ENCODE peak calls at places on chromosomes 7 and 10, in eight cellular contexts. A, W, N, Y, P, J, R and F are unnamed samples.

GRCh38 chr10:13767721-13768178 is 181.0 kb downstream of the PRPF18 start:
- DNase-seq in A (no peak), W (no peak), N (no peak), Y (no peak), P (no peak), J (no peak), R (no peak), F (no peak)

GRCh38 chr7:77415822-77416620 is at the start of gene GSAP:
- DNase-seq in A (peak; percentile 43), W (peak; percentile 76), N (peak; percentile 68), Y (no peak), P (peak; percentile 52), J (peak; percentile 37), R (no peak), F (peak; percentile 72)

GRCh38 chr10:74672430-74672829 is 154.0 kb upstream of the KAT6B start:
- DNase-seq in A (no peak), W (no peak), N (no peak), Y (no peak), P (no peak), J (no peak), R (no peak), F (no peak)

GRCh38 chr7:91683823-91684222 is 196.7 kb downstream of the MTERF1 start:
- DNase-seq in A (peak; percentile 43), W (no peak), N (no peak), Y (no peak), P (no peak), J (no peak), R (no peak), F (no peak)

GRCh38 chr10:128627811-128628210 is 501.6 kb upstream of the MKI67 start:
- DNase-seq in A (no peak), W (no peak), N (no peak), Y (no peak), P (no peak), J (no peak), R (no peak), F (no peak)

GRCh38 chr7:77415474-77415821 is 701 bp downstream of the GSAP start:
- DNase-seq in A (no peak), W (no peak), N (peak; percentile 28), Y (no peak), P (peak; percentile 45), J (peak; percentile 24), R (no peak), F (no peak)

GRCh38 chr7:80286611-80287010 is 152.0 kb downstream of the GNAI1 start:
- DNase-seq in A (no peak), W (no peak), N (no peak), Y (no peak), P (no peak), J (no peak), R (no peak), F (no peak)

GRCh38 chr10:31404640-31405039 is 85.6 kb downstream of the ZEB1 start:
- DNase-seq in A (peak; percentile 50), W (no peak), N (no peak), Y (no peak), P (no peak), J (no peak), R (no peak), F (no peak)

GRCh38 chr10:15526754-15527153 is 155.7 kb upstream of the FAM171A1 start:
- DNase-seq in A (no peak), W (no peak), N (no peak), Y (no peak), P (no peak), J (no peak), R (no peak), F (no peak)

GRCh38 chr10:119541459-119542356 is 811 bp downstream of the RGS10 start:
- DNase-seq in A (peak; percentile 42), W (peak; percentile 61), N (no peak), Y (peak; percentile 77), P (peak; percentile 67), J (no peak), R (no peak), F (peak; percentile 62)

GRCh38 chr10:91901784-91902677 is 7.3 kb downstream of the FGFBP3 start:
- DNase-seq in A (peak; percentile 96), W (no peak), N (peak; percentile 32), Y (no peak), P (no peak), J (no peak), R (no peak), F (no peak)

GRCh38 chr10:129892571-129893045 is 71.5 kb downstream of the EBF3 start:
- DNase-seq in A (no peak), W (peak; percentile 68), N (no peak), Y (no peak), P (no peak), J (no peak), R (no peak), F (no peak)

GRCh38 chr10:8054243-8054497 is 318 bp upstream of the GATA3 start:
- DNase-seq in A (peak; percentile 71), W (no peak), N (no peak), Y (no peak), P (no peak), J (no peak), R (no peak), F (no peak)

GRCh38 chr7:2853147-2853546 is 9.0 kb upstream of the GNA12 start:
- DNase-seq in A (no peak), W (peak; percentile 65), N (no peak), Y (no peak), P (no peak), J (peak; percentile 40), R (no peak), F (no peak)

GRCh38 chr7:150668472-150668911 is 17.0 kb upstream of the GIMAP2 start:
- DNase-seq in A (no peak), W (no peak), N (no peak), Y (no peak), P (peak; percentile 85), J (no peak), R (no peak), F (no peak)

GRCh38 chr7:33923440-33924229 is 18.3 kb downstream of the BMPER start:
- DNase-seq in A (no peak), W (no peak), N (no peak), Y (no peak), P (no peak), J (no peak), R (no peak), F (no peak)

GRCh38 chr7:155729847-155730246 is 82.4 kb downstream of the SHH start:
- DNase-seq in A (no peak), W (no peak), N (peak; percentile 34), Y (no peak), P (no peak), J (no peak), R (no peak), F (no peak)

GRCh38 chr10:42999385-43000020 is 77.4 kb upstream of the RET start:
- DNase-seq in A (no peak), W (peak; percentile 47), N (no peak), Y (no peak), P (no peak), J (no peak), R (no peak), F (no peak)

DNA sequence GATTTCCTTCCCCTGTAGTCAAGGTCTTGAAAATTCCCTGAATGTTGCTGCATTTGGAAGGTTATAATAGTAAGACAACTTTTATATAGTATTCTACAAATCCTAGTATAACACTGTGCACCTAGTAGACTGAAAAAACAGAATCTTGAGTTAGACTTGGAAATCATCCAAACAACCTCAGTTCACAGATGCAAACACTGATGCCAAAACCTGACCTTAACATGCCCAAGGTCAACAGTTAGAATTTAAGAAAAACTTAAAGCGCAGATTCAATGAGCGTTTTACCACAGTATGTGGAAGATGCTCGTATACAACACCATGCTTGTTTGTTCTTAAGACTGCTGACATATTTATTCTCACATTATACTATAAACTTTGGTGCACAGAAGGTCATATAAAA is 3.0 kb downstream of the PIP4K2A start:
- DNase-seq in A (no peak), W (no peak), N (no peak), Y (no peak), P (no peak), J (no peak), R (no peak), F (no peak)
- H3K4me1 ChIP-seq in A (peaks cover 9% of the 10 kb centered on the region), W (peaks cover 24% of the 10 kb centered on the region), N (peaks cover 6% of the 10 kb centered on the region), Y (peaks cover 23% of the 10 kb centered on the region), P (peaks cover 53% of the 10 kb centered on the region), J (peaks cover 17% of the 10 kb centered on the region), R (peaks cover 34% of the 10 kb centered on the region), F (no peaks in the 10 kb centered on the region)

GRCh38 chr7:55537458-55537825 is 34.9 kb downstream of the VOPP1 start:
- DNase-seq in A (no peak), W (no peak), N (no peak), Y (no peak), P (no peak), J (no peak), R (no peak), F (no peak)

GRCh38 chr7:55536619-55537457 is 35.5 kb downstream of the VOPP1 start:
- DNase-seq in A (no peak), W (no peak), N (no peak), Y (no peak), P (no peak), J (no peak), R (no peak), F (no peak)

GRCh38 chr7:55539380-55539779 is 32.9 kb downstream of the VOPP1 start:
- DNase-seq in A (peak; percentile 21), W (no peak), N (no peak), Y (no peak), P (no peak), J (no peak), R (no peak), F (no peak)

GRCh38 chr7:55540226-55540858 is 32.0 kb downstream of the VOPP1 start:
- DNase-seq in A (no peak), W (no peak), N (no peak), Y (no peak), P (no peak), J (no peak), R (no peak), F (no peak)

GRCh38 chr7:55538538-55538937 is 33.8 kb downstream of the VOPP1 start:
- DNase-seq in A (peak; percentile 92), W (no peak), N (no peak), Y (no peak), P (no peak), J (no peak), R (no peak), F (no peak)
- H3K4me1 ChIP-seq in A (peaks cover 45% of the 10 kb centered on the region), W (peaks cover 67% of the 10 kb centered on the region), N (no peaks in the 10 kb centered on the region), Y (peaks cover 23% of the 10 kb centered on the region), P (peaks cover 46% of the 10 kb centered on the region), J (no peaks in the 10 kb centered on the region), R (peaks cover 58% of the 10 kb centered on the region), F (peaks cover 57% of the 10 kb centered on the region)

DNA sequence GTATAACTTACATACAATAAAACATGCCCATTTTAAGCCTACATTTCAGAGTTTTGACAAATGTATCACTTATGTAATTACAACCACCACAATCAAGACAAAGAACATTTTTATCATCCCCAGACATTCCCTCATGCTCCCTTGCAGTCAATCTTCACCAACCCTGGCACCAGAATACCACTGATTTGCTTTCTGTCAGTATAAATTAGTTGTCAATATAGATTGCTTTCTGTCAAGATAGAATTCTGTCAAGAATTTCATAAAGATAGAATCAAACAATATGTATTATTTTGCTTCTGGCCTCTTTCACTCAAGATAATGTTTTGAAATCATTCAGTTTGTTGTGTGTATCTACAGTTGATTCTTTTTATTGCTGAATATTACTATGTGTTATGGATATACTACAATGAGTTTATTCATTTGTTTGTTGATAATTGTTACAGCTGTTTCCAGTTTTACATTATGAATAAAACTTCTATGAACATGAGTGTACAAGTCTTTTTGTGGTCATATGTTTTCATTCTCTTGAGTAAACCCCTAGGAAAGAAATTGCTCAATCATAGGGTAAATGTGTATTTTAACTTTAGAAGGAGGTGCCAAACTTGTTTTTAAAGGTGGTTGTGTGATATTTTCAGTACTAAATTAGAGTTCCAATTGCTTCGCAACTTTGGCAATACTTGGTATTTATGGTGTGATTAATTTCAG is 56.9 kb downstream of the IFIT5 start:
- DNase-seq in A (no peak), W (no peak), N (no peak), Y (no peak), P (no peak), J (no peak), R (no peak), F (no peak)
- H3K4me1 ChIP-seq in A (peaks cover 5% of the 10 kb centered on the region), W (peaks cover 9% of the 10 kb centered on the region), N (no peaks in the 10 kb centered on the region), Y (no peaks in the 10 kb centered on the region), P (no peaks in the 10 kb centered on the region), J (peaks cover 6% of the 10 kb centered on the region), R (peaks cover 52% of the 10 kb centered on the region), F (peaks cover 19% of the 10 kb centered on the region)

GRCh38 chr10:33293081-33293480 is 41.4 kb downstream of the NRP1 start:
- DNase-seq in A (no peak), W (no peak), N (no peak), Y (no peak), P (no peak), J (no peak), R (no peak), F (no peak)
- H3K4me1 ChIP-seq in A (peaks cover 20% of the 10 kb centered on the region), W (peaks cover 56% of the 10 kb centered on the region), N (no peaks in the 10 kb centered on the region), Y (no peaks in the 10 kb centered on the region), P (no peaks in the 10 kb centered on the region), J (peaks cover 19% of the 10 kb centered on the region), R (peaks cover 48% of the 10 kb centered on the region), F (peaks cover 4% of the 10 kb centered on the region)